ENCODE peak calls at places on chromosomes 13 and 19, in nine cellular contexts. Z is GM06990, J is sigmoid colon, K is cardiac fibroblast, U is lower leg skin, W is ascending aorta, O is IMR-90, T is foreskin fibroblast, Y is HFF-Myc. N is an unnamed sample.

GRCh38 chr19:15583346-15583745 is 31.7 kb upstream of the CYP4F8 start:
- DNase-seq in Z (no peak), J (peak; percentile 58), K (no peak), U (peak; percentile 79), W (no peak), O (no peak), T (no peak), Y (no peak), N (no peak)

GRCh38 chr19:17001603-17002183 is 24.9 kb downstream of the CPAMD8 start:
- DNase-seq in Z (no peak), J (no peak), K (no peak), U (no peak), W (no peak), O (no peak), T (no peak), Y (no peak), N (peak; percentile 50)

GRCh38 chr19:55536951-55537740 is at the start of gene SBK2:
- DNase-seq in Z (no peak), J (no peak), K (no peak), U (no peak), W (no peak), O (no peak), T (no peak), Y (no peak), N (no peak)

GRCh38 chr13:71368301-71368700 is 498.7 kb downstream of the DACH1 start:
- DNase-seq in Z (no peak), J (no peak), K (no peak), U (no peak), W (no peak), O (no peak), T (no peak), Y (no peak), N (no peak)

GRCh38 chr13:98422046-98422445 is 154.9 kb downstream of the STK24 start:
- DNase-seq in Z (no peak), J (no peak), K (no peak), U (peak; percentile 50), W (no peak), O (no peak), T (no peak), Y (no peak), N (no peak)

GRCh38 chr19:33427801-33428626 is 54.5 kb downstream of the CEBPG start:
- DNase-seq in Z (no peak), J (peak; percentile 34), K (no peak), U (no peak), W (no peak), O (no peak), T (no peak), Y (no peak), N (no peak)

GRCh38 chr19:56367829-56368711 is 25.3 kb downstream of the ZNF582 start:
- DNase-seq in Z (peak; percentile 89), J (peak; percentile 97), K (peak; percentile 97), U (peak; percentile 97), W (peak; percentile 60), O (peak; percentile 89), T (peak; percentile 94), Y (peak; percentile 60), N (peak; percentile 76)

GRCh38 chr13:108787709-108788394 is 158.4 kb downstream of the MYO16 start:
- DNase-seq in Z (no peak), J (no peak), K (no peak), U (no peak), W (no peak), O (no peak), T (no peak), Y (no peak), N (no peak)

GRCh38 chr13:93628136-93628535 is 401.5 kb downstream of the GPC6 start:
- DNase-seq in Z (no peak), J (no peak), K (no peak), U (no peak), W (no peak), O (no peak), T (no peak), Y (no peak), N (no peak)

GRCh38 chr13:100581504-100581903 is 7.1 kb downstream of the GGACT start:
- DNase-seq in Z (no peak), J (no peak), K (no peak), U (no peak), W (no peak), O (no peak), T (no peak), Y (no peak), N (no peak)

GRCh38 chr13:105774739-105775460 is 760.6 kb downstream of the EFNB2 start:
- DNase-seq in Z (no peak), J (no peak), K (no peak), U (no peak), W (no peak), O (peak; percentile 2), T (no peak), Y (no peak), N (no peak)

GRCh38 chr13:113123226-113124150 is 889 bp downstream of the F10 start:
- DNase-seq in Z (no peak), J (no peak), K (no peak), U (peak; percentile 82), W (no peak), O (no peak), T (no peak), Y (no peak), N (no peak)

GRCh38 chr19:53877361-53877766 is 4.6 kb upstream of the PRKCG start:
- DNase-seq in Z (no peak), J (no peak), K (peak; percentile 47), U (no peak), W (no peak), O (no peak), T (no peak), Y (no peak), N (no peak)

GRCh38 chr13:100089633-100090032 is 740 bp downstream of the PCCA start:
- DNase-seq in Z (peak; percentile 16), J (no peak), K (peak; percentile 29), U (no peak), W (no peak), O (peak; percentile 34), T (no peak), Y (no peak), N (peak; percentile 45)

GRCh38 chr13:75919660-75920199 is 283.6 kb downstream of the LMO7 start:
- DNase-seq in Z (no peak), J (no peak), K (no peak), U (no peak), W (no peak), O (no peak), T (no peak), Y (no peak), N (no peak)

GRCh38 chr13:44012910-44013309 is 133.2 kb downstream of the LACC1 start:
- DNase-seq in Z (no peak), J (no peak), K (no peak), U (no peak), W (no peak), O (no peak), T (no peak), Y (no peak), N (no peak)

GRCh38 chr19:34732548-34733255 is 1.3 kb upstream of the ZNF181 start:
- DNase-seq in Z (no peak), J (no peak), K (no peak), U (no peak), W (no peak), O (no peak), T (no peak), Y (no peak), N (peak; percentile 25)
- TF ChIP-seq CTCF in Z (no peak), J (no peak), K (no peak), U (no peak), W (no peak), O (no peak), T (no peak), Y (no peak), N (no peak)

GRCh38 chr19:45862564-45863334 is at the start of gene SYMPK:
- DNase-seq in Z (peak; percentile 97), J (peak; percentile 99), K (peak; percentile 98), U (peak; percentile 100), W (peak; percentile 95), O (peak; percentile 97), T (peak; percentile 98), Y (peak; percentile 95), N (peak; percentile 100)

GRCh38 chr19:45865269-45865948 is 1.3 kb downstream of the FOXA3 start:
- DNase-seq in Z (no peak), J (no peak), K (no peak), U (no peak), W (no peak), O (no peak), T (no peak), Y (no peak), N (no peak)

GRCh38 chr19:45864629-45865082 is 530 bp downstream of the FOXA3 start:
- DNase-seq in Z (no peak), J (no peak), K (no peak), U (no peak), W (no peak), O (no peak), T (no peak), Y (no peak), N (no peak)

GRCh38 chr19:45863335-45863839 is 440 bp upstream of the SYMPK start:
- DNase-seq in Z (no peak), J (no peak), K (no peak), U (no peak), W (no peak), O (no peak), T (no peak), Y (no peak), N (no peak)

GRCh38 chr19:45863840-45864628 is at the start of gene FOXA3:
- DNase-seq in Z (peak; percentile 73), J (no peak), K (peak; percentile 36), U (no peak), W (no peak), O (peak; percentile 17), T (peak; percentile 32), Y (no peak), N (peak; percentile 93)
- TF ChIP-seq CTCF in Z (peak; percentile 52), J (peak; percentile 47), K (peak; percentile 21), U (no peak), W (peak; percentile 59), O (peak; percentile 60), T (peak; percentile 46), Y (peak; percentile 53), N (peak; percentile 83)

DNA sequence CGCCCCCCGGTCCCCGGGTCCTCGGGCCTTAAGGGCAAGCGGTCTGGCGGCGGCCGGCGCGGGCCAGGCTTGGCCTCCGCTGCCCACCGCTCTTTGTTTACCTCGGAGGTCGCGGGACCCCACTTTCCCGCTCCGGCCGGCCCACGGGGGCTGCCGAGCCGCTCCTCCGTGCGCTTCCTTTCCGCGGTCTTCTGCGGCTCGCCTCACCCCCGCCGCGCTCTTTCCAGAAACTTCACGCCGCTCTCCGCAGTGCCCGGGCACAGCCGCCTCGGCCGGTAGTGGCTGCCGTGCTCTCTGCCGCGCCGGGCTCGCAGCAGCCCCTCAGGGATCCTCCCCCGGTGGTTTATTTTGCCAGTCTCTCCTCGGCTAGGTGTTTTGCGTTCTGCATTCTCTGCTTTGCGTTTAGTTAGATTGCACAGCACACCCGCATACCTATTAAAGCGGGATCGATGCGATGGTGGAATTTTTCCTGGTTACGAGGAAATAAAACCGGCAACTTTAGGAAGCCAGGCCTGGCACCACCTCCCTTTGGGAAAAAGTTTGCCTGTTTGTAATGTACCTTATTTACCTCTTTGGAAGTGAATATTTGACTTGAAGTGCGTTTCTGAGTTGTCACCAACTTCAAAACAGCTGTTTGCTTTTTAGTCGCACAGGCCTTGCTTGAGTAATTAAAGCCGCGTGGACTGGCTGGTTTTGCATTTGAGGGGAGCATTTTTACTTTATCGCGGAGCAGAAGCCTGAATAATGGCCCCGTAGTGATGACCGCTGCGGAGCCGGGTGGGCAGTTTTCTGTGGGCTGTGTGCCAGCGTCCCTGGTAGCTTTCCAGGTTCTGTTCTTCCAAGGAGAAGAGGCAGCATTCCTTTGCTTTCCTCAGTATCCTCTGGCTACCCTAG is 787 bp downstream of the NAA16 start:
- DNase-seq in Z (peak; percentile 72), J (peak; percentile 68), K (peak; percentile 55), U (peak; percentile 87), W (no peak), O (peak; percentile 43), T (no peak), Y (no peak), N (peak; percentile 50)
- TF ChIP-seq CTCF in Z (no peak), J (no peak), K (no peak), U (no peak), W (no peak), O (no peak), T (no peak), Y (no peak), N (no peak)

GRCh38 chr13:111394211-111394922 is 73.9 kb downstream of the TEX29 start:
- DNase-seq in Z (no peak), J (no peak), K (no peak), U (peak; percentile 82), W (no peak), O (no peak), T (no peak), Y (no peak), N (no peak)
- TF ChIP-seq CTCF in Z (no peak), J (no peak), K (no peak), U (no peak), W (no peak), O (no peak), T (no peak), Y (no peak), N (no peak)

N was measured in GM13977.